ENCODE peak calls at places on chromosome 13, in ten cellular contexts. Y is adrenal gland; M is foreskin keratinocyte; W is upper lobe of left lung; I is PC-3; S is CD8-positive, alpha-beta T cell; Z is PC-9; U is heart left ventricle; F is heart right ventricle; H is suprapubic skin. A is an unnamed sample.

GRCh38 chr13:20901668-20902437 is 693 bp downstream of the XPO4 start:
- DNase-seq in Y (peak), M (peak), W (peak), I (peak), S (no peak), Z (peak), U (peak), F (peak), H (no peak), A (peak)

GRCh38 chr13:100828226-100828625 is 153.6 kb upstream of the TMTC4 start:
- DNase-seq in Y (no peak), M (no peak), W (no peak), I (no peak), S (no peak), Z (no peak), U (no peak), F (no peak), H (no peak), A (no peak)

GRCh38 chr13:102260256-102260655 is 141.6 kb downstream of the FGF14 start:
- DNase-seq in Y (no peak), M (no peak), W (no peak), I (no peak), S (no peak), Z (no peak), U (no peak), F (no peak), H (no peak), A (no peak)

GRCh38 chr13:20303636-20304035 is 71.5 kb upstream of the GJB6 start:
- DNase-seq in Y (no peak), M (peak), W (no peak), I (peak), S (no peak), Z (no peak), U (no peak), F (no peak), H (no peak), A (no peak)

GRCh38 chr13:44906758-44907157 is 82.5 kb downstream of the NUFIP1 start:
- DNase-seq in Y (peak), M (no peak), W (no peak), I (no peak), S (no peak), Z (no peak), U (no peak), F (no peak), H (no peak), A (no peak)

GRCh38 chr13:63420685-63421084 is 2005.0 kb upstream of the PCDH20 start:
- DNase-seq in Y (no peak), M (no peak), W (no peak), I (no peak), S (no peak), Z (no peak), U (no peak), F (no peak), H (no peak), A (no peak)

GRCh38 chr13:40186636-40187323 is 479.7 kb downstream of the FOXO1 start:
- DNase-seq in Y (no peak), M (no peak), W (no peak), I (no peak), S (no peak), Z (no peak), U (no peak), F (no peak), H (no peak), A (no peak)

GRCh38 chr13:80716610-80717081 is 375.7 kb upstream of the SPRY2 start:
- DNase-seq in Y (peak), M (no peak), W (no peak), I (no peak), S (no peak), Z (no peak), U (peak), F (peak), H (no peak), A (no peak)

GRCh38 chr13:80481589-80481988 is 140.7 kb upstream of the SPRY2 start:
- DNase-seq in Y (no peak), M (no peak), W (no peak), I (no peak), S (no peak), Z (no peak), U (no peak), F (no peak), H (no peak), A (no peak)

GRCh38 chr13:51776179-51776578 is 27.8 kb downstream of the DHRS12 start:
- DNase-seq in Y (no peak), M (no peak), W (no peak), I (no peak), S (no peak), Z (no peak), U (no peak), F (no peak), H (no peak), A (no peak)

GRCh38 chr13:44243198-44243852 is 130.3 kb upstream of the SERP2 start:
- DNase-seq in Y (peak), M (no peak), W (peak), I (peak), S (no peak), Z (peak), U (peak), F (no peak), H (no peak), A (no peak)

GRCh38 chr13:94400874-94401273 is 78.6 kb downstream of the DCT start:
- DNase-seq in Y (no peak), M (no peak), W (no peak), I (no peak), S (no peak), Z (no peak), U (no peak), F (no peak), H (no peak), A (no peak)

GRCh38 chr13:41085961-41086360 is 24.7 kb downstream of the WBP4 start:
- DNase-seq in Y (no peak), M (no peak), W (no peak), I (no peak), S (no peak), Z (no peak), U (no peak), F (no peak), H (no peak), A (no peak)

GRCh38 chr13:21674271-21675009 is 3.6 kb downstream of the FGF9 start:
- DNase-seq in Y (peak), M (no peak), W (no peak), I (no peak), S (no peak), Z (no peak), U (peak), F (peak), H (no peak), A (no peak)

GRCh38 chr13:99062593-99062992 is 84.7 kb upstream of the DOCK9 start:
- DNase-seq in Y (no peak), M (peak), W (no peak), I (peak), S (no peak), Z (no peak), U (peak), F (peak), H (no peak), A (no peak)

GRCh38 chr13:40494513-40494912 is 171.9 kb downstream of the FOXO1 start:
- DNase-seq in Y (no peak), M (no peak), W (no peak), I (no peak), S (no peak), Z (no peak), U (no peak), F (no peak), H (no peak), A (no peak)

GRCh38 chr13:80339841-80340642 is 884 bp downstream of the SPRY2 start:
- DNase-seq in Y (peak), M (no peak), W (peak), I (peak), S (no peak), Z (peak), U (peak), F (peak), H (peak), A (no peak)

GRCh38 chr13:39600766-39601165 is 2.2 kb downstream of the LHFPL6 start:
- DNase-seq in Y (no peak), M (no peak), W (no peak), I (no peak), S (no peak), Z (no peak), U (peak), F (peak), H (no peak), A (no peak)

GRCh38 chr13:50829896-50830295 is 13.6 kb downstream of the DLEU7 start:
- DNase-seq in Y (no peak), M (peak), W (no peak), I (no peak), S (no peak), Z (no peak), U (no peak), F (no peak), H (no peak), A (no peak)

GRCh38 chr13:27128825-27129627 is 42.6 kb downstream of the USP12 start:
- DNase-seq in Y (no peak), M (no peak), W (no peak), I (peak), S (no peak), Z (no peak), U (no peak), F (no peak), H (no peak), A (no peak)

GRCh38 chr13:28100149-28101121 is at the start of gene FLT3:
- DNase-seq in Y (no peak), M (no peak), W (peak), I (peak), S (no peak), Z (peak), U (no peak), F (peak), H (no peak), A (no peak)

GRCh38 chr13:40509876-40510275 is 156.6 kb downstream of the FOXO1 start:
- DNase-seq in Y (no peak), M (no peak), W (no peak), I (no peak), S (no peak), Z (no peak), U (no peak), F (no peak), H (no peak), A (no peak)

GRCh38 chr13:34577051-34577450 is 365.0 kb upstream of the NBEA start:
- DNase-seq in Y (no peak), M (peak), W (no peak), I (peak), S (no peak), Z (no peak), U (no peak), F (no peak), H (no peak), A (no peak)

GRCh38 chr13:48532146-48532472 is 771 bp downstream of the RCBTB2 start:
- DNase-seq in Y (no peak), M (no peak), W (no peak), I (peak), S (no peak), Z (no peak), U (no peak), F (no peak), H (no peak), A (no peak)

GRCh38 chr13:112326821-112327370 is 49.3 kb upstream of the SPACA7 start:
- DNase-seq in Y (no peak), M (no peak), W (no peak), I (no peak), S (no peak), Z (no peak), U (no peak), F (no peak), H (no peak), A (no peak)

GRCh38 chr13:36495431-36495830 is 63.1 kb downstream of the CCNA1 start:
- DNase-seq in Y (no peak), M (no peak), W (no peak), I (no peak), S (no peak), Z (no peak), U (no peak), F (no peak), H (no peak), A (no peak)

GRCh38 chr13:36359301-36359950 is 13.2 kb upstream of the SPART start:
- DNase-seq in Y (peak), M (no peak), W (no peak), I (no peak), S (no peak), Z (no peak), U (no peak), F (no peak), H (no peak), A (no peak)

GRCh38 chr13:75299913-75300862 is 181.8 kb downstream of the TBC1D4 start:
- DNase-seq in Y (no peak), M (no peak), W (no peak), I (peak), S (no peak), Z (no peak), U (no peak), F (no peak), H (no peak), A (no peak)

DNA sequence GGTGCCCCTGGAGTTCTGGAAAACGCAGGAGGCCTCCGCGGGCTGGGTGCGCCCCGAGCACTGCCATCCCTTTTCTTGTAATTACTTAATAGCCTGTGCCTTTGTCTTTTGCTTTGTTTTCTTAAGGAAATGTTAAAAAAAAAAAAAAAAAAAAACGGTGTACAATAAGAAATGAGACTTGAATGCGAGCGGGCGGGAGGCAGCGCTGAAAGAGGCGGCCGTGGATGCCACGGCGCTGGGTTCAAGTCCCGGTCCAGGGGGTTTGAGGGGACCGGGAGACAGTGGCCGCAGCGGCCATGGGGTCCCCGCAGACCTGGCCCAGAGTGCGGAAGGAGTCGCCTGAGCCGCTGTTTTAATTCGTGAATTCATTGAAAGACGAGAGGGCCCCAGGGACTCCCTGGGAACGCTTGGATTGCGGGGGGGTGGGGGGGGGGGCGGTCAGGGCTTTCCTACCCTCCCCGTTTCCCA is 349.1 kb upstream of the ARGLU1 start:
- DNase-seq in Y (no peak), M (no peak), W (no peak), I (no peak), S (no peak), Z (no peak), U (peak), F (peak), H (no peak), A (no peak)
- H3K27ac ChIP-seq in Y (no peak), M (no peak), W (peak), I (no peak), S (no peak), Z (no peak), U (peak), F (peak), H (peak), A (no peak)

GRCh38 chr13:56561327-56561726 is 579.4 kb upstream of the PRR20A start:
- DNase-seq in Y (no peak), M (no peak), W (no peak), I (peak), S (no peak), Z (no peak), U (no peak), F (no peak), H (no peak), A (no peak)
- TF ChIP-seq CTCF in Y (no peak), M (peak), W (no peak), I (peak), S (no peak), Z (peak), U (no peak), F (no peak), H (no peak), A (no peak)

DNA sequence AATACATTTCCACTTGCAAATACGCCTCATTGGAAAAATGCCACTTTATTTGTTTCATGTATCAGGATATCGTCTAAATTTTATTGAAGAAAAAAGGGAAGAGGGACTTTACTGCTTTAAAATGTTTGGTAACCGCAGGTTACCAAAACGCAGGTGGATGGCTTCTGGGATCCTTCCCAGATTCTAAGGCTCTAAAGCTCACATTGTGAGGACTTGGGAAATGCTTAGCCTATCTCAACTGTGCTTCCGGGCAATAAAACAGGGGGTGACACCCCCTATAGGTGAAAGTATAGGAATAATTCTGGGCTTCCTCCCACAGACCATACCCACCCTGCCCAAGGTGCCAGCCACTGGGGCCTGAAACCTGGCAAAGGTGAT is 73.2 kb upstream of the IPO5 start:
- DNase-seq in Y (no peak), M (no peak), W (no peak), I (peak), S (no peak), Z (no peak), U (no peak), F (no peak), H (no peak), A (no peak)
- H3K27ac ChIP-seq in Y (no peak), M (no peak), W (no peak), I (peak), S (no peak), Z (no peak), U (no peak), F (no peak), H (no peak), A (no peak)

DNA sequence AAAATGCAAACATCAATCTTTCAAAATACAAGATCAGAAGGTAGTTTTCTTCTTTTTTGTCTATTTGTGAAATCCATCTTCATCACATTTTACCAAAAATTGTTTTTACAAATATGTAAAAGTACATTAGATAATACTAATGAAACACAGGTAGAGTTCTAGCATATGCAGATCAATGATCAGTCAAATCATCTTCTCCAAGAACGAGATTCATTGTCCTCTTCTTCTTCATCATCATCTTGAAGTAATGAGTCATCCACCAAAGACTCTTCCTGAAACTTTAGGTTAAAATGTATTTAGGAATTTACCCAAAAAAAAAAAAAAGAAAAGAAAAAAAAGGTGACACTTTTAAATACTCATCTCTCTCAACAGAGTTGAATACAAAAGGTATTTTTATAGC is 85.6 kb downstream of the RBM26 start:
- DNase-seq in Y (no peak), M (no peak), W (no peak), I (no peak), S (no peak), Z (no peak), U (no peak), F (no peak), H (no peak), A (no peak)
- TF ChIP-seq CTCF in Y (no peak), M (no peak), W (no peak), I (no peak), S (no peak), Z (no peak), U (no peak), F (no peak), H (no peak), A (no peak)

GRCh38 chr13:77544765-77545316 is 9.3 kb downstream of the SCEL start:
- DNase-seq in Y (no peak), M (no peak), W (no peak), I (no peak), S (no peak), Z (no peak), U (no peak), F (no peak), H (no peak), A (no peak)
- H3K27ac ChIP-seq in Y (no peak), M (no peak), W (no peak), I (no peak), S (no peak), Z (no peak), U (no peak), F (no peak), H (no peak), A (no peak)

GRCh38 chr13:110885516-110885915 is 29.4 kb downstream of the ANKRD10 start:
- DNase-seq in Y (no peak), M (no peak), W (no peak), I (no peak), S (no peak), Z (no peak), U (no peak), F (no peak), H (no peak), A (no peak)

GRCh38 chr13:110887242-110887954 is 27.5 kb downstream of the ANKRD10 start:
- DNase-seq in Y (no peak), M (no peak), W (no peak), I (no peak), S (no peak), Z (no peak), U (no peak), F (no peak), H (no peak), A (no peak)

GRCh38 chr13:110886475-110887241 is 28.2 kb downstream of the ANKRD10 start:
- DNase-seq in Y (no peak), M (no peak), W (no peak), I (no peak), S (no peak), Z (no peak), U (no peak), F (no peak), H (no peak), A (no peak)

GRCh38 chr13:110887955-110888333 is 26.9 kb downstream of the ANKRD10 start:
- DNase-seq in Y (no peak), M (no peak), W (no peak), I (no peak), S (no peak), Z (no peak), U (no peak), F (no peak), H (no peak), A (no peak)

DNA sequence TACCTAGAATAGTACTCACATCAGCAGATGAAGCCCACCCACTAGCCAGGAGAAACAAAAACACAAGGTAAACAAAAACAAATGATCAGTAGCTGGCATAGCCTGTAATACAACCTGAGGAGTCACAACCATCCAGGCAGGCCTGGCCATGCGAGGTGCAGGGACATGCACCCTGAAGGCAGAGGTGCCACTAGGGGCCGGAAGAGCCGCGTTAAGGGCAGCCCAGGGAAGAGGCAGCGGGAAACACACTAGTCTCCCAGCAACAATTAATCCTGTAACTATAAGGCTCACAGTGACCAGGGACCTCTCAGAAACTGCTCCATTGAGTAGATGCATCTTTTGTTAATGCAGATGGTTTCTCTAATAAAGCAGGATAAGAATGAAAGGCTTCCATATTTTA is 28.9 kb downstream of the ANKRD10 start:
- DNase-seq in Y (no peak), M (no peak), W (no peak), I (no peak), S (no peak), Z (no peak), U (no peak), F (no peak), H (no peak), A (no peak)
- TF ChIP-seq CTCF in Y (no peak), M (peak), W (no peak), I (no peak), S (no peak), Z (no peak), U (no peak), F (no peak), H (no peak), A (no peak)

GRCh38 chr13:110103026-110103425 is 203.9 kb downstream of the COL4A1 start:
- DNase-seq in Y (no peak), M (no peak), W (no peak), I (no peak), S (no peak), Z (no peak), U (no peak), F (no peak), H (no peak), A (no peak)
- H3K27ac ChIP-seq in Y (no peak), M (no peak), W (no peak), I (no peak), S (no peak), Z (no peak), U (no peak), F (no peak), H (no peak), A (no peak)

DNA sequence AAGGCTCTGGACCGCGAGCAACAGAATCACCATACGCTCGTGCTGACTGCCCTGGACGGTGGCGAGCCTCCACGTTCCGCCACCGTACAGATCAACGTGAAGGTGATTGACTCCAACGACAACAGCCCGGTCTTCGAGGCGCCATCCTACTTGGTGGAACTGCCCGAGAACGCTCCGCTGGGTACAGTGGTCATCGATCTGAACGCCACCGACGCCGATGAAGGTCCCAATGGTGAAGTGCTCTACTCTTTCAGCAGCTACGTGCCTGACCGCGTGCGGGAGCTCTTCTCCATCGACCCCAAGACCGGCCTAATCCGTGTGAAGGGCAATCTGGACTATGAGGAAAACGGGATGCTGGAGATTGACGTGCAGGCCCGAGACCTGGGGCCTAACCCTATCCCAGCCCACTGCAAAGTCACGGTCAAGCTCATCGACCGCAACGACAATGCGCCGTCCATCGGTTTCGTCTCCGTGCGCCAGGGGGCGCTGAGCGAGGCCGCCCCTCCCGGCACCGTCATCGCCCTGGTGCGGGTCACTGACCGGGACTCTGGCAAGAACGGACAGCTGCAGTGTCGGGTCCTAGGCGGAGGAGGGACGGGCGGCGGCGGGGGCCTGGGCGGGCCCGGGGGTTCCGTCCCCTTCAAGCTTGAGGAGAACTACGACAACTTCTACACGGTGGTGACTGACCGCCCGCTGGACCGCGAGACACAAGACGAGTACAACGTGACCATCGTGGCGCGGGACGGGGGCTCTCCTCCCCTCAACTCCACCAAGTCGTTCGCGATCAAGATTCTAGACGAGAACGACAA is 1.8 kb downstream of the PCDH17 start:
- DNase-seq in Y (peak), M (no peak), W (peak), I (no peak), S (no peak), Z (no peak), U (peak), F (peak), H (no peak), A (no peak)
- TF ChIP-seq CTCF in Y (peak), M (peak), W (peak), I (no peak), S (no peak), Z (no peak), U (peak), F (peak), H (peak), A (no peak)